ENCODE peak calls at places on chromosomes 7 and 10, in eight cellular contexts. J, I, C, V, R, Y, S and X are unnamed samples.
A peak's percentile ranks its signal among the peaks of the same experiment; 100 is the strongest.

GRCh38 chr7:66910789-66911188 is 10.2 kb upstream of the TMEM248 start:
- DNase-seq in J (no peak), I (no peak), C (no peak), V (no peak), R (no peak), Y (no peak), S (no peak), X (no peak)

GRCh38 chr10:86342111-86342863 is 24.3 kb downstream of the GRID1 start:
- DNase-seq in J (no peak), I (no peak), C (no peak), V (no peak), R (no peak), Y (no peak), S (no peak), X (no peak)

GRCh38 chr7:141586878-141587277 is 35.7 kb downstream of the AGK start:
- DNase-seq in J (no peak), I (no peak), C (no peak), V (no peak), R (no peak), Y (no peak), S (no peak), X (no peak)

GRCh38 chr10:9825491-9826018 is 1192.1 kb upstream of the CELF2 start:
- DNase-seq in J (no peak), I (no peak), C (no peak), V (peak; percentile 3), R (no peak), Y (no peak), S (peak; percentile 34), X (no peak)

GRCh38 chr10:128286413-128287097 is 160.3 kb upstream of the MKI67 start:
- DNase-seq in J (no peak), I (no peak), C (no peak), V (peak; percentile 74), R (no peak), Y (no peak), S (no peak), X (no peak)

GRCh38 chr10:86450806-86451603 is 70.6 kb downstream of the WAPL start:
- DNase-seq in J (no peak), I (no peak), C (no peak), V (no peak), R (no peak), Y (no peak), S (no peak), X (no peak)

GRCh38 chr10:118590334-118590733 is 5.1 kb downstream of the PRLHR start:
- DNase-seq in J (peak; percentile 15), I (no peak), C (no peak), V (no peak), R (no peak), Y (no peak), S (no peak), X (no peak)

GRCh38 chr7:41855798-41856197 is 152.9 kb upstream of the INHBA start:
- DNase-seq in J (no peak), I (no peak), C (no peak), V (no peak), R (no peak), Y (no peak), S (no peak), X (no peak)

GRCh38 chr7:80410081-80410480 is 101.8 kb downstream of the GNAT3 start:
- DNase-seq in J (no peak), I (no peak), C (no peak), V (no peak), R (no peak), Y (no peak), S (peak; percentile 27), X (no peak)

GRCh38 chr7:12211054-12212050 is at the start of gene TMEM106B:
- DNase-seq in J (peak; percentile 92), I (peak; percentile 81), C (peak; percentile 98), V (peak; percentile 97), R (peak; percentile 93), Y (peak; percentile 99), S (peak; percentile 91), X (peak; percentile 94)

GRCh38 chr10:88541116-88541626 is 41.9 kb downstream of the RNLS start:
- DNase-seq in J (no peak), I (no peak), C (no peak), V (no peak), R (no peak), Y (no peak), S (no peak), X (no peak)

GRCh38 chr7:155885162-155886160 is 73.2 kb upstream of the SHH start:
- DNase-seq in J (no peak), I (no peak), C (peak; percentile 46), V (no peak), R (no peak), Y (no peak), S (peak; percentile 87), X (no peak)

GRCh38 chr7:49023345-49024330 is 99.3 kb downstream of the CDC14C start:
- DNase-seq in J (no peak), I (no peak), C (no peak), V (peak; percentile 78), R (no peak), Y (no peak), S (no peak), X (no peak)

GRCh38 chr10:124732931-124733536 is 11.1 kb downstream of the FAM53B start:
- DNase-seq in J (no peak), I (no peak), C (peak; percentile 83), V (no peak), R (no peak), Y (no peak), S (peak; percentile 37), X (no peak)

GRCh38 chr10:124127965-124128810 is 34.8 kb upstream of the CHST15 start:
- DNase-seq in J (no peak), I (no peak), C (no peak), V (no peak), R (no peak), Y (no peak), S (no peak), X (no peak)

GRCh38 chr10:76303682-76304316 is 872.4 kb downstream of the LRMDA start:
- DNase-seq in J (peak; percentile 43), I (peak; percentile 29), C (peak; percentile 65), V (peak; percentile 89), R (peak; percentile 20), Y (peak; percentile 9), S (peak; percentile 78), X (peak; percentile 49)

GRCh38 chr7:154794147-154794780 is 208.7 kb downstream of the PAXIP1 start:
- DNase-seq in J (no peak), I (no peak), C (no peak), V (no peak), R (no peak), Y (no peak), S (no peak), X (peak; percentile 63)

GRCh38 chr7:155851892-155852291 is 39.6 kb upstream of the SHH start:
- DNase-seq in J (no peak), I (no peak), C (no peak), V (no peak), R (no peak), Y (no peak), S (no peak), X (no peak)

GRCh38 chr7:1030444-1031070 is 13.8 kb upstream of the GPR146 start:
- DNase-seq in J (no peak), I (no peak), C (no peak), V (no peak), R (no peak), Y (peak; percentile 71), S (no peak), X (no peak)

GRCh38 chr7:127710635-127711034 is 58.6 kb downstream of the SND1 start:
- DNase-seq in J (no peak), I (no peak), C (no peak), V (no peak), R (no peak), Y (no peak), S (no peak), X (no peak)

GRCh38 chr10:1290071-1290471 is 233.9 kb downstream of the WDR37 start:
- DNase-seq in J (no peak), I (no peak), C (no peak), V (no peak), R (no peak), Y (no peak), S (no peak), X (no peak)

GRCh38 chr10:119498889-119499864 is 43.3 kb downstream of the RGS10 start:
- DNase-seq in J (no peak), I (no peak), C (no peak), V (no peak), R (no peak), Y (no peak), S (peak; percentile 66), X (no peak)

GRCh38 chr7:131554880-131555516 is 1.4 kb downstream of the PODXL start:
- DNase-seq in J (no peak), I (no peak), C (no peak), V (no peak), R (no peak), Y (no peak), S (no peak), X (no peak)

GRCh38 chr10:42242135-42242805 is 396.1 kb downstream of the ZNF33B start:
- DNase-seq in J (no peak), I (no peak), C (no peak), V (no peak), R (no peak), Y (no peak), S (no peak), X (no peak)

GRCh38 chr10:110810625-110811024 is 61.1 kb upstream of the PDCD4 start:
- DNase-seq in J (no peak), I (no peak), C (no peak), V (no peak), R (no peak), Y (no peak), S (no peak), X (no peak)

GRCh38 chr10:15123749-15124184 is 26.6 kb downstream of the RPP38 start:
- DNase-seq in J (no peak), I (peak; percentile 9), C (no peak), V (no peak), R (no peak), Y (no peak), S (peak; percentile 74), X (no peak)

GRCh38 chr10:62043493-62043938 is 142.0 kb downstream of the ARID5B start:
- DNase-seq in J (no peak), I (no peak), C (no peak), V (no peak), R (no peak), Y (peak; percentile 47), S (no peak), X (no peak)

GRCh38 chr7:13829914-13830603 is 159.4 kb downstream of the ETV1 start:
- DNase-seq in J (no peak), I (peak; percentile 21), C (no peak), V (no peak), R (no peak), Y (peak; percentile 61), S (peak; percentile 90), X (no peak)

GRCh38 chr7:23469961-23470250 is 385 bp downstream of the IGF2BP3 start:
- DNase-seq in J (no peak), I (no peak), C (no peak), V (no peak), R (no peak), Y (peak; percentile 71), S (no peak), X (no peak)

GRCh38 chr7:36155811-36156361 is 2.8 kb downstream of the EEPD1 start:
- DNase-seq in J (no peak), I (no peak), C (peak; percentile 57), V (peak; percentile 34), R (peak; percentile 26), Y (peak; percentile 30), S (no peak), X (no peak)

GRCh38 chr7:20185988-20186387 is 31.2 kb downstream of the MACC1 start:
- DNase-seq in J (no peak), I (no peak), C (no peak), V (no peak), R (no peak), Y (no peak), S (no peak), X (no peak)

GRCh38 chr7:34128762-34129161 is 223.4 kb downstream of the BMPER start:
- DNase-seq in J (no peak), I (peak; percentile 23), C (no peak), V (no peak), R (no peak), Y (no peak), S (peak; percentile 81), X (no peak)

GRCh38 chr7:103048833-103049232 is 25.8 kb downstream of the FBXL13 start:
- DNase-seq in J (no peak), I (no peak), C (no peak), V (peak; percentile 79), R (no peak), Y (no peak), S (no peak), X (no peak)

GRCh38 chr7:124692420-124692819 is 73.2 kb downstream of the GPR37 start:
- DNase-seq in J (no peak), I (no peak), C (no peak), V (no peak), R (no peak), Y (no peak), S (no peak), X (no peak)